ENCODE peak calls at places on chromosomes 13 and 19, in seven cellular contexts. One of them, this sample, is unnamed.
A peak's percentile ranks its signal among the peaks of the same experiment; 100 is the strongest.

GRCh38 chr13:113120300-113121182 is 2.1 kb upstream of the F10 start:
- DNase-seq in stimulated activated CD4-positive, alpha-beta T cell treated with anti-CD3 and anti-CD28 coated beads, Interleukin-15, amount 100 ng/mL, for 1 hour: no peak
- DNase-seq in brain microvascular endothelial cell: no peak
- DNase-seq in AG09309: no peak
- DNase-seq in activated CD4-positive, alpha-beta T cell treated with anti-CD3 and anti-CD28 coated beads, Interleukin-2, amount 50 U/mL, for 1 hour: no peak
- DNase-seq in hippocampal formation: no peak
- DNase-seq in GM04504: no peak
- DNase-seq in this sample: no peak

GRCh38 chr19:38877781-38878574 is at the start of gene RINL:
- DNase-seq in hippocampal formation: no peak
- DNase-seq in brain microvascular endothelial cell: no peak
- DNase-seq in AG09309: no peak
- DNase-seq in GM04504: no peak
- DNase-seq in activated CD4-positive, alpha-beta T cell treated with anti-CD3 and anti-CD28 coated beads, Interleukin-2, amount 50 U/mL, for 1 hour: peak; percentile 62
- DNase-seq in stimulated activated CD4-positive, alpha-beta T cell treated with anti-CD3 and anti-CD28 coated beads, Interleukin-15, amount 100 ng/mL, for 1 hour: peak; percentile 50
- DNase-seq in this sample: no peak

GRCh38 chr19:18659281-18660050 is 22.6 kb downstream of the KLHL26 start:
- DNase-seq in hippocampal formation: no peak
- DNase-seq in activated CD4-positive, alpha-beta T cell treated with anti-CD3 and anti-CD28 coated beads, Interleukin-2, amount 50 U/mL, for 1 hour: no peak
- DNase-seq in AG09309: no peak
- DNase-seq in brain microvascular endothelial cell: no peak
- DNase-seq in GM04504: no peak
- DNase-seq in stimulated activated CD4-positive, alpha-beta T cell treated with anti-CD3 and anti-CD28 coated beads, Interleukin-15, amount 100 ng/mL, for 1 hour: no peak
- DNase-seq in this sample: no peak

GRCh38 chr19:8456064-8456463 is 11.3 kb downstream of the HNRNPM start:
- DNase-seq in brain microvascular endothelial cell: no peak
- DNase-seq in GM04504: no peak
- DNase-seq in hippocampal formation: no peak
- DNase-seq in activated CD4-positive, alpha-beta T cell treated with anti-CD3 and anti-CD28 coated beads, Interleukin-2, amount 50 U/mL, for 1 hour: no peak
- DNase-seq in stimulated activated CD4-positive, alpha-beta T cell treated with anti-CD3 and anti-CD28 coated beads, Interleukin-15, amount 100 ng/mL, for 1 hour: no peak
- DNase-seq in AG09309: no peak
- DNase-seq in this sample: peak; percentile 48

GRCh38 chr13:98141938-98142426 is 912 bp upstream of the FARP1 start:
- DNase-seq in GM04504: no peak
- DNase-seq in stimulated activated CD4-positive, alpha-beta T cell treated with anti-CD3 and anti-CD28 coated beads, Interleukin-15, amount 100 ng/mL, for 1 hour: no peak
- DNase-seq in hippocampal formation: no peak
- DNase-seq in activated CD4-positive, alpha-beta T cell treated with anti-CD3 and anti-CD28 coated beads, Interleukin-2, amount 50 U/mL, for 1 hour: no peak
- DNase-seq in AG09309: no peak
- DNase-seq in brain microvascular endothelial cell: no peak
- DNase-seq in this sample: no peak

GRCh38 chr13:27177852-27178251 is 6.2 kb upstream of the USP12 start:
- DNase-seq in hippocampal formation: no peak
- DNase-seq in activated CD4-positive, alpha-beta T cell treated with anti-CD3 and anti-CD28 coated beads, Interleukin-2, amount 50 U/mL, for 1 hour: no peak
- DNase-seq in AG09309: no peak
- DNase-seq in brain microvascular endothelial cell: no peak
- DNase-seq in stimulated activated CD4-positive, alpha-beta T cell treated with anti-CD3 and anti-CD28 coated beads, Interleukin-15, amount 100 ng/mL, for 1 hour: no peak
- DNase-seq in GM04504: no peak
- DNase-seq in this sample: peak; percentile 40

GRCh38 chr19:45140144-45140503 is 20.7 kb downstream of the NKPD1 start:
- DNase-seq in hippocampal formation: no peak
- DNase-seq in GM04504: no peak
- DNase-seq in activated CD4-positive, alpha-beta T cell treated with anti-CD3 and anti-CD28 coated beads, Interleukin-2, amount 50 U/mL, for 1 hour: no peak
- DNase-seq in stimulated activated CD4-positive, alpha-beta T cell treated with anti-CD3 and anti-CD28 coated beads, Interleukin-15, amount 100 ng/mL, for 1 hour: no peak
- DNase-seq in brain microvascular endothelial cell: no peak
- DNase-seq in AG09309: no peak
- DNase-seq in this sample: no peak

GRCh38 chr19:43311706-43312105 is 41.8 kb upstream of the CD177 start:
- DNase-seq in brain microvascular endothelial cell: no peak
- DNase-seq in hippocampal formation: no peak
- DNase-seq in GM04504: peak; percentile 11
- DNase-seq in activated CD4-positive, alpha-beta T cell treated with anti-CD3 and anti-CD28 coated beads, Interleukin-2, amount 50 U/mL, for 1 hour: no peak
- DNase-seq in AG09309: no peak
- DNase-seq in stimulated activated CD4-positive, alpha-beta T cell treated with anti-CD3 and anti-CD28 coated beads, Interleukin-15, amount 100 ng/mL, for 1 hour: no peak
- DNase-seq in this sample: no peak

GRCh38 chr19:42088471-42089190 is 12.7 kb downstream of the ZNF574 start:
- DNase-seq in hippocampal formation: no peak
- DNase-seq in GM04504: peak; percentile 28
- DNase-seq in brain microvascular endothelial cell: peak; percentile 50
- DNase-seq in activated CD4-positive, alpha-beta T cell treated with anti-CD3 and anti-CD28 coated beads, Interleukin-2, amount 50 U/mL, for 1 hour: no peak
- DNase-seq in stimulated activated CD4-positive, alpha-beta T cell treated with anti-CD3 and anti-CD28 coated beads, Interleukin-15, amount 100 ng/mL, for 1 hour: no peak
- DNase-seq in AG09309: no peak
- DNase-seq in this sample: no peak

GRCh38 chr13:76778906-76779305 is 107.3 kb downstream of the KCTD12 start:
- DNase-seq in AG09309: no peak
- DNase-seq in GM04504: no peak
- DNase-seq in brain microvascular endothelial cell: no peak
- DNase-seq in stimulated activated CD4-positive, alpha-beta T cell treated with anti-CD3 and anti-CD28 coated beads, Interleukin-15, amount 100 ng/mL, for 1 hour: no peak
- DNase-seq in hippocampal formation: no peak
- DNase-seq in activated CD4-positive, alpha-beta T cell treated with anti-CD3 and anti-CD28 coated beads, Interleukin-2, amount 50 U/mL, for 1 hour: no peak
- DNase-seq in this sample: no peak

GRCh38 chr19:28498404-28498976 is 714.5 kb downstream of the UQCRFS1 start:
- DNase-seq in hippocampal formation: no peak
- DNase-seq in GM04504: no peak
- DNase-seq in activated CD4-positive, alpha-beta T cell treated with anti-CD3 and anti-CD28 coated beads, Interleukin-2, amount 50 U/mL, for 1 hour: no peak
- DNase-seq in AG09309: no peak
- DNase-seq in stimulated activated CD4-positive, alpha-beta T cell treated with anti-CD3 and anti-CD28 coated beads, Interleukin-15, amount 100 ng/mL, for 1 hour: no peak
- DNase-seq in brain microvascular endothelial cell: peak; percentile 51
- DNase-seq in this sample: no peak

GRCh38 chr19:16626796-16627193 is 1.2 kb downstream of the MED26 start:
- DNase-seq in GM04504: no peak
- DNase-seq in brain microvascular endothelial cell: no peak
- DNase-seq in activated CD4-positive, alpha-beta T cell treated with anti-CD3 and anti-CD28 coated beads, Interleukin-2, amount 50 U/mL, for 1 hour: no peak
- DNase-seq in AG09309: no peak
- DNase-seq in stimulated activated CD4-positive, alpha-beta T cell treated with anti-CD3 and anti-CD28 coated beads, Interleukin-15, amount 100 ng/mL, for 1 hour: no peak
- DNase-seq in hippocampal formation: no peak
- DNase-seq in this sample: no peak

GRCh38 chr19:31272707-31273106 is 76.5 kb downstream of the TSHZ3 start:
- DNase-seq in stimulated activated CD4-positive, alpha-beta T cell treated with anti-CD3 and anti-CD28 coated beads, Interleukin-15, amount 100 ng/mL, for 1 hour: no peak
- DNase-seq in AG09309: no peak
- DNase-seq in hippocampal formation: no peak
- DNase-seq in activated CD4-positive, alpha-beta T cell treated with anti-CD3 and anti-CD28 coated beads, Interleukin-2, amount 50 U/mL, for 1 hour: no peak
- DNase-seq in brain microvascular endothelial cell: no peak
- DNase-seq in GM04504: no peak
- DNase-seq in this sample: no peak

GRCh38 chr19:40663712-40664692 is 26.4 kb downstream of the NUMBL start:
- DNase-seq in GM04504: no peak
- DNase-seq in hippocampal formation: no peak
- DNase-seq in activated CD4-positive, alpha-beta T cell treated with anti-CD3 and anti-CD28 coated beads, Interleukin-2, amount 50 U/mL, for 1 hour: no peak
- DNase-seq in brain microvascular endothelial cell: peak; percentile 21
- DNase-seq in AG09309: no peak
- DNase-seq in stimulated activated CD4-positive, alpha-beta T cell treated with anti-CD3 and anti-CD28 coated beads, Interleukin-15, amount 100 ng/mL, for 1 hour: no peak
- DNase-seq in this sample: no peak